ENCODE peak calls at places on chromosomes 5 and 9, in five cellular contexts. One of them, this sample, is unnamed.

GRCh38 chr5:118043531-118043930 is 944.8 kb downstream of the DTWD2 start:
- DNase-seq in AG10803: no peak
- DNase-seq in AG04450: no peak
- DNase-seq in body of pancreas: no peak
- DNase-seq in foreskin fibroblast: no peak
- DNase-seq in this sample: no peak

GRCh38 chr5:3221432-3221831 is 374.2 kb upstream of the IRX1 start:
- DNase-seq in AG10803: no peak
- DNase-seq in AG04450: no peak
- DNase-seq in body of pancreas: no peak
- DNase-seq in foreskin fibroblast: no peak
- DNase-seq in this sample: no peak

GRCh38 chr9:128002959-128003358 is 22.2 kb upstream of the EEIG1 start:
- DNase-seq in AG10803: no peak
- DNase-seq in AG04450: no peak
- DNase-seq in body of pancreas: no peak
- DNase-seq in foreskin fibroblast: no peak
- DNase-seq in this sample: no peak

GRCh38 chr5:124596595-124597388 is 149.6 kb downstream of the ZNF608 start:
- DNase-seq in AG10803: peak
- DNase-seq in AG04450: peak
- DNase-seq in body of pancreas: peak
- DNase-seq in foreskin fibroblast: peak
- DNase-seq in this sample: no peak

GRCh38 chr5:151651997-151652645 is 34.6 kb downstream of the SPARC start:
- DNase-seq in AG10803: peak
- DNase-seq in AG04450: no peak
- DNase-seq in body of pancreas: peak
- DNase-seq in foreskin fibroblast: peak
- DNase-seq in this sample: peak

GRCh38 chr5:67878911-67879310 is 336.6 kb upstream of the PIK3R1 start:
- DNase-seq in AG10803: no peak
- DNase-seq in AG04450: no peak
- DNase-seq in body of pancreas: no peak
- DNase-seq in foreskin fibroblast: peak
- DNase-seq in this sample: no peak

GRCh38 chr9:4615251-4615650 is 46.8 kb upstream of the PLPP6 start:
- DNase-seq in AG10803: peak
- DNase-seq in AG04450: peak
- DNase-seq in body of pancreas: peak
- DNase-seq in foreskin fibroblast: peak
- DNase-seq in this sample: no peak

GRCh38 chr5:16461782-16462181 is 3.8 kb downstream of the ZNF622 start:
- DNase-seq in AG10803: peak
- DNase-seq in AG04450: peak
- DNase-seq in body of pancreas: no peak
- DNase-seq in foreskin fibroblast: peak
- DNase-seq in this sample: no peak

GRCh38 chr5:154757647-154758406 is 2.6 kb downstream of the LARP1 start:
- DNase-seq in AG10803: peak
- DNase-seq in AG04450: no peak
- DNase-seq in body of pancreas: peak
- DNase-seq in foreskin fibroblast: peak
- DNase-seq in this sample: no peak

DNA sequence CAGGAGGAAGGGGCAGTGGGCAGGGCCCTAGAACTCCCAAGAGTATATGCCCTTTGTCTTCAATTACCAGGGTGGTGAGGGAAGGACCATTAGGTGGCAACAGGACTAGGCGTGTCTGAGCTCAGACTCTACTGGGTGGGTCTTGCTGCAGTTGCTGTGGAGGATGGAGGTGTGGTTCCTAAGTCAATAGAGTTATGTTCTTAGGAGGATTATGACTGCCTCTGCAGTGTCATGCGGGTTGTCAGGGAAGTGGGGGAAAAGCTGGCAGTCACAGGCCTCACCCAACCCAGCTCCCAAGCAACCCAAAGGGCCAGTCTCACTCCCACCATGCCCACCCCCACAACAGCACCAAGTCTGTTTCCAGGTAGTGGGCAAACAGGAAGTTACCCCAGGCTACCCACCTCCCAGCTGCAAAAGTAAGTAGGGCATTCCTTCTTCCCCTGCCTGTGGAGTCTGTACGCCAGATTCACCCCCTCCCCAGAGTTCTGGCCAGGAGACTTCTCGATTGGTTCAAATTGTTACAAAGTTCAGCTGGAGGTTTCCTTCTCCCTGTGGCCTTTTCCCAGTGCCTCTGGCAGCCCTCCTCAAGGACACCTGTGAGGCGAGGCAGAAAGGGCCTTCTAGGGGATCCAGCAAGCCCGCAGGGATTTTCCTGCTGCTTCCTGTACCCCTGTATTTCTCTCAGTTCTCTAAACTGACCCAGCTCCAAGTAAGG is 145.3 kb downstream of the HINT1 start:
- DNase-seq in AG10803: no peak
- DNase-seq in AG04450: no peak
- DNase-seq in body of pancreas: no peak
- DNase-seq in foreskin fibroblast: no peak
- DNase-seq in this sample: no peak
- TF ChIP-seq CTCF in AG10803: no peak
- TF ChIP-seq CTCF in AG04450: no peak
- TF ChIP-seq CTCF in body of pancreas: no peak
- TF ChIP-seq CTCF in foreskin fibroblast: no peak
- TF ChIP-seq CTCF in this sample: no peak

DNA sequence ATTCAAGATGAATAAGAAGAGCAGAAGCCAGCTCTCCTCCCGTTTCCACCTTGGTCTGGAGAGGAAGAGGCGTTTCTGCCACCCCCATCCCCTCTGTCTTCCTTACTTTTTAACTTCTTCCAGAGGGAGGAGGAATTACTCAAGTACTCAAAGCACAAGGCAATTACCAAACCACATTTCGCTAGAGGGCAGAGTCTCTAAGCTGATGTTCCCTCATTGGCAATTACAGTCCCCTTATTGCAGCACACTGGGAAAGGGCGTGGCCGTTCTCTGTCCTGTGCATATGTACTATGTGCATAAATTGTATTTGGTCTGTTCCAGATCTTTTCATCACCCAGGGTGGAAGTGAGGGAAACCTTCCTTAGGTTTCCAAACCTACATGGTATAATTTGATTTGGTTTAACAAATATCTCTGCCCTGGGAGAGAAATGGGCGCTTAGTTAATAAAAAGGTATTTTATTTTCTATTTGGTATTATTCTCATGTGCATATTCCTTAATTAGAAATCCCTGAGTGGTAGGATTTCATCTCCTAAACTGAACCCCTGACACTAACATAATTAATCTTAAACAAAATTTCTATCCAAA is 29.8 kb upstream of the ALDOB start:
- DNase-seq in AG10803: peak
- DNase-seq in AG04450: no peak
- DNase-seq in body of pancreas: peak
- DNase-seq in foreskin fibroblast: peak
- DNase-seq in this sample: no peak
- TF ChIP-seq CTCF in AG10803: peak
- TF ChIP-seq CTCF in AG04450: peak
- TF ChIP-seq CTCF in body of pancreas: peak
- TF ChIP-seq CTCF in foreskin fibroblast: peak
- TF ChIP-seq CTCF in this sample: no peak

DNA sequence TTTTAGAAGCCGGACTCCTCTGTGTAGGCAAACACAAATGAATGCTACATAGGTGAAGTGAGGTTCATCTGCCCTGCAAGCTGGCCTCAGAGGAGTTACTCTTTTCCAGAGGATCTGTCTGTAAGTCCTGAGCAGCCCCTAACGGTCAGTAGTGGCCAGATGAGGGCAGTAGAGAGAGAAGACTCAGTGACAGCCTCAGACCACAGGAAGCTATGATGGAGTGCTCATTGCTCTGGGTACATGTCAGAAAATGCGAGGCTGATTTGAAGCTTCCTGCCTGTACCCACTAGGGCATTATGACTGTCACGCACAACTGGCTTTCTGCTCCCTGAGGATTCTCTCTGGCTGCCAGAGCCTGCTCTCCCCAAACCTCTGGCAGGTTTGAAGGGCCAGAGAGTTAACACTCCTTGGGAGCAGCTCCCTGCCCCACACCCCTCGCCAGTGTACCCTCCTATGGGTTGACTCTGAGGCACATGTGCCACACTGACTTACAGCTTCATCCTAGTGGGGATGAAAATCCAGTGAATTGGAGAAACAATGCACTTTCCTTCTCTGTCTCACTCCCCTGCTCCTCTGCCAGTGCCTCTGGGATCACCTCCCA is 141.5 kb downstream of the GABRG2 start:
- DNase-seq in AG10803: no peak
- DNase-seq in AG04450: no peak
- DNase-seq in body of pancreas: peak
- DNase-seq in foreskin fibroblast: no peak
- DNase-seq in this sample: peak
- TF ChIP-seq CTCF in AG10803: no peak
- TF ChIP-seq CTCF in AG04450: no peak
- TF ChIP-seq CTCF in body of pancreas: peak
- TF ChIP-seq CTCF in foreskin fibroblast: no peak
- TF ChIP-seq CTCF in this sample: peak

GRCh38 chr5:126746290-126746689 is 30.6 kb upstream of the LMNB1 start:
- DNase-seq in AG10803: no peak
- DNase-seq in AG04450: no peak
- DNase-seq in body of pancreas: no peak
- DNase-seq in foreskin fibroblast: no peak
- DNase-seq in this sample: no peak
- TF ChIP-seq CTCF in AG10803: no peak
- TF ChIP-seq CTCF in AG04450: no peak
- TF ChIP-seq CTCF in body of pancreas: no peak
- TF ChIP-seq CTCF in foreskin fibroblast: no peak
- TF ChIP-seq CTCF in this sample: no peak

DNA sequence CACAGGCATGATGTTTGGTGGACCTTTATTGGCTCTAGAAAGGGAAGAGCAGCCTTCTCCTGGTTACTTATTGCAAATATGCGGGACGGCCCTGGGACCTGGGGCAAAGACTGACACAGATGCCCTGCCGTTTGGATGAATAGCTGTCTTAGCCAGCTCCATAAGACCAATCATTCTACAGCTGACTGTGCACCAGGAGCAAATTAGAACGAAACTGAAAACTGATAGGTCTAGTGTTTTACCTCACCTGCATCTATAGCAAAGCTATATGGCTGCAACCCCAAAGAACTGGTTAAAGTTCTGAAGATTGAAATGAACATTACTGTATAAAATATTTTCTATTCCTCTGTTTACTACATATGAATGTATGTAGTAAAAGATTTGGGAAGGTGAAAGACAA is 34.2 kb upstream of the BNC2 start:
- DNase-seq in AG10803: no peak
- DNase-seq in AG04450: no peak
- DNase-seq in body of pancreas: no peak
- DNase-seq in foreskin fibroblast: no peak
- DNase-seq in this sample: no peak
- TF ChIP-seq CTCF in AG10803: no peak
- TF ChIP-seq CTCF in AG04450: no peak
- TF ChIP-seq CTCF in body of pancreas: no peak
- TF ChIP-seq CTCF in foreskin fibroblast: no peak
- TF ChIP-seq CTCF in this sample: no peak

GRCh38 chr9:3205421-3206095 is 320.2 kb downstream of the RFX3 start:
- DNase-seq in AG10803: no peak
- DNase-seq in AG04450: no peak
- DNase-seq in body of pancreas: no peak
- DNase-seq in foreskin fibroblast: peak
- DNase-seq in this sample: no peak
- TF ChIP-seq CTCF in AG10803: no peak
- TF ChIP-seq CTCF in AG04450: no peak
- TF ChIP-seq CTCF in body of pancreas: no peak
- TF ChIP-seq CTCF in foreskin fibroblast: no peak
- TF ChIP-seq CTCF in this sample: no peak

GRCh38 chr5:172479034-172479783 is 24.9 kb upstream of the SH3PXD2B start:
- DNase-seq in AG10803: peak
- DNase-seq in AG04450: peak
- DNase-seq in body of pancreas: peak
- DNase-seq in foreskin fibroblast: peak
- DNase-seq in this sample: peak
- TF ChIP-seq CTCF in AG10803: peak
- TF ChIP-seq CTCF in AG04450: peak
- TF ChIP-seq CTCF in body of pancreas: peak
- TF ChIP-seq CTCF in foreskin fibroblast: peak
- TF ChIP-seq CTCF in this sample: peak

DNA sequence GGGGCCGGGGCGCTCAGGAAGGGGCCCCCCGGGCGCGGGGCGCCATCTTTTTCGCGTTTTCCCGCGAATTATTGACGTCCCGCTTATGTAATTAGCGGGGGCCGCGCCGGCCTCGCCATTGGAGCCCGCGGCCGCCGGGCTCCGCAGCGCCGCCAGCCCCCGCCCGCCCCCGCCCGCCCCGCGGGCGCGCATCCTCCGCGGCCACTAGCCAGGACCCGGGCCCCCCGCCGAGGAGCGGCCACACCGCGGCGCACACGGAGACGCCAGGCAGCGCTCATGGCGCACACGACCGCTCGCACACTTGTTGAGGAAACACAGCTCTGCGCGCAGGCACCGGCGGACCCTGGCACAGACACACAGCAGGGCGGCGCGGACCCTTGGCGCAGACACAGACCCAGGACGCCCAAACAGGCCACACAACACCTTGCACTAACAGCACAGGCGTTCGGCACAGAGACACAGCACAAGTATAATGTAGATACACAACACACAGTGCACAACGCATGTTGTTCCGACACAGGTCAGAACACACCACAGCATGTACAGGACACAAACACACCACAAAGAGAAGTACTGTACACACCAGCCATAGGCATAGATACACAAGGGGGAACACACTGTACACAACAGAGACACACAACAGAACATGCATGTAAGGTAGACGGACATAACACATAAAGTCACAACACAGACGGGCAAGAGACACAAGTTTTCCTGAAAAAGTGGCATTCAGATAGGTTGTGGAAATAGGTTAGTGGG is 467 bp upstream of the PHF19 start:
- DNase-seq in AG10803: peak
- DNase-seq in AG04450: no peak
- DNase-seq in body of pancreas: peak
- DNase-seq in foreskin fibroblast: peak
- DNase-seq in this sample: peak
- TF ChIP-seq CTCF in AG10803: peak
- TF ChIP-seq CTCF in AG04450: peak
- TF ChIP-seq CTCF in body of pancreas: no peak
- TF ChIP-seq CTCF in foreskin fibroblast: peak
- TF ChIP-seq CTCF in this sample: no peak

GRCh38 chr9:134378901-134379338 is 52.7 kb downstream of the RXRA start:
- DNase-seq in AG10803: peak
- DNase-seq in AG04450: no peak
- DNase-seq in body of pancreas: peak
- DNase-seq in foreskin fibroblast: peak
- DNase-seq in this sample: no peak
- TF ChIP-seq CTCF in AG10803: no peak
- TF ChIP-seq CTCF in AG04450: no peak
- TF ChIP-seq CTCF in body of pancreas: no peak
- TF ChIP-seq CTCF in foreskin fibroblast: no peak
- TF ChIP-seq CTCF in this sample: no peak

GRCh38 chr5:74052441-74052840 is 426.4 kb downstream of the ARHGEF28 start:
- DNase-seq in AG10803: no peak
- DNase-seq in AG04450: no peak
- DNase-seq in body of pancreas: no peak
- DNase-seq in foreskin fibroblast: no peak
- DNase-seq in this sample: no peak
- TF ChIP-seq CTCF in AG10803: no peak
- TF ChIP-seq CTCF in AG04450: no peak
- TF ChIP-seq CTCF in body of pancreas: no peak
- TF ChIP-seq CTCF in foreskin fibroblast: no peak
- TF ChIP-seq CTCF in this sample: no peak